ENCODE peak calls at places on chromosome 1, in seven cellular contexts. I, O, V, Q, C, Z and J are unnamed samples.

GRCh38 chr1:212967767-212968166 is 17.4 kb downstream of the VASH2 start:
- DNase-seq in I (no peak), Q (no peak), V (peak; percentile 27), Z (peak; percentile 10), O (peak; percentile 60), C (no peak), J (no peak)

GRCh38 chr1:199336745-199337640 is 690.5 kb upstream of the NR5A2 start:
- DNase-seq in Q (peak; percentile 56), O (no peak), I (no peak), Z (no peak), V (no peak), C (no peak), J (no peak)

GRCh38 chr1:31712625-31713024 is 8.8 kb upstream of the COL16A1 start:
- DNase-seq in Z (no peak), Q (peak; percentile 87), V (no peak), I (peak; percentile 79), O (peak; percentile 97), C (peak; percentile 73), J (no peak)

GRCh38 chr1:230909974-230910754 is 41.8 kb upstream of the C1orf198 start:
- DNase-seq in I (no peak), C (peak; percentile 73), Z (no peak), Q (peak; percentile 87), V (no peak), O (no peak), J (no peak)

GRCh38 chr1:169235568-169235967 is 129.1 kb downstream of the ATP1B1 start:
- DNase-seq in C (no peak), Q (no peak), I (no peak), Z (no peak), O (no peak), V (no peak), J (no peak)

GRCh38 chr1:245901037-245901436 is 606.0 kb downstream of the SMYD3 start:
- DNase-seq in C (no peak), I (no peak), O (no peak), Q (no peak), V (no peak), Z (no peak), J (no peak)

GRCh38 chr1:111976332-111976731 is 13.1 kb downstream of the KCND3 start:
- DNase-seq in V (no peak), Q (no peak), I (no peak), Z (peak; percentile 39), O (no peak), C (no peak), J (no peak)

GRCh38 chr1:206110161-206110560 is 7.0 kb downstream of the AVPR1B start:
- DNase-seq in O (no peak), Z (no peak), Q (no peak), V (no peak), C (no peak), I (no peak), J (peak; percentile 58)

GRCh38 chr1:34858901-34859441 is 578 bp downstream of the SMIM12 start:
- DNase-seq in C (no peak), Z (no peak), I (peak; percentile 76), V (peak; percentile 54), O (peak; percentile 34), Q (peak; percentile 74), J (no peak)

GRCh38 chr1:206067486-206068302 is 14.7 kb downstream of the RHEX start:
- DNase-seq in I (no peak), Z (no peak), Q (no peak), V (peak; percentile 12), O (no peak), C (no peak), J (no peak)

GRCh38 chr1:42682739-42683529 is 716 bp downstream of the YBX1 start:
- DNase-seq in O (peak; percentile 71), I (peak; percentile 77), Q (peak; percentile 83), V (peak; percentile 87), Z (peak; percentile 69), C (peak; percentile 82), J (peak; percentile 92)

GRCh38 chr1:153355445-153356071 is 2.1 kb upstream of the S100A9 start:
- DNase-seq in O (peak; percentile 49), Z (peak; percentile 71), V (peak; percentile 70), Q (peak; percentile 73), I (peak; percentile 66), C (peak; percentile 53), J (peak; percentile 87)

GRCh38 chr1:5993553-5994510 is 1.6 kb upstream of the NPHP4 start:
- DNase-seq in Q (no peak), O (no peak), V (peak; percentile 61), I (no peak), Z (peak; percentile 6), C (no peak), J (peak; percentile 63)

GRCh38 chr1:87226341-87226760 is 102.3 kb upstream of the LMO4 start:
- DNase-seq in I (peak; percentile 66), C (peak; percentile 66), V (no peak), O (peak; percentile 100), Q (peak; percentile 75), Z (peak; percentile 99), J (peak; percentile 70)

GRCh38 chr1:245858683-245859509 is 648.2 kb downstream of the SMYD3 start:
- DNase-seq in Q (no peak), I (no peak), C (no peak), Z (no peak), O (peak; percentile 63), V (no peak), J (no peak)

GRCh38 chr1:216499581-216500272 is 76.5 kb upstream of the USH2A start:
- DNase-seq in O (no peak), C (no peak), V (no peak), Q (no peak), Z (no peak), I (no peak), J (no peak)

GRCh38 chr1:198651685-198652400 is 13.0 kb downstream of the PTPRC start:
- DNase-seq in O (no peak), Z (no peak), Q (no peak), I (no peak), C (no peak), V (peak; percentile 55), J (no peak)

GRCh38 chr1:161119379-161120061 is 1.6 kb downstream of the NIT1 start:
- DNase-seq in C (no peak), Z (peak; percentile 87), O (peak; percentile 80), V (peak; percentile 81), I (peak; percentile 81), Q (no peak), J (no peak)

GRCh38 chr1:210627740-210628139 is 299.0 kb downstream of the HHAT start:
- DNase-seq in O (peak; percentile 8), Q (no peak), C (no peak), V (no peak), I (no peak), Z (no peak), J (no peak)

GRCh38 chr1:112674986-112675727 is 698 bp downstream of the MOV10 start:
- DNase-seq in Z (peak; percentile 17), I (peak; percentile 55), C (no peak), V (peak; percentile 32), Q (peak; percentile 76), O (no peak), J (peak; percentile 86)

GRCh38 chr1:18602533-18603211 is 28.0 kb upstream of the PAX7 start:
- DNase-seq in Z (no peak), Q (no peak), V (peak; percentile 4), I (no peak), O (no peak), C (no peak), J (no peak)

GRCh38 chr1:18603212-18603852 is 27.3 kb upstream of the PAX7 start:
- DNase-seq in Q (no peak), Z (no peak), O (no peak), I (no peak), V (no peak), C (no peak), J (no peak)

GRCh38 chr1:18599704-18600103 is 30.9 kb upstream of the PAX7 start:
- DNase-seq in Z (no peak), C (no peak), O (no peak), I (no peak), V (no peak), Q (no peak), J (no peak)

GRCh38 chr1:18597159-18598042 is 33.2 kb upstream of the PAX7 start:
- DNase-seq in I (peak; percentile 71), V (peak; percentile 24), O (peak; percentile 21), Z (peak; percentile 21), C (peak; percentile 67), Q (no peak), J (peak; percentile 76)

GRCh38 chr1:18599096-18599495 is 31.6 kb upstream of the PAX7 start:
- DNase-seq in Z (no peak), O (no peak), I (no peak), V (no peak), Q (no peak), C (no peak), J (no peak)
- H3K27ac ChIP-seq in Z (no peak overlapping the region), O (no peak overlapping the region), I (no peak overlapping the region), V (no peak overlapping the region), Q (no peak overlapping the region), C (no peak overlapping the region), J (no peak overlapping the region)

GRCh38 chr1:23356451-23356850 is 12.4 kb upstream of the HNRNPR start:
- DNase-seq in C (no peak), Q (no peak), O (no peak), V (no peak), I (no peak), Z (no peak), J (no peak)
- H3K27me3 ChIP-seq in C (no peaks in the 10 kb centered on the region), Q (no peaks in the 10 kb centered on the region), O (no peaks in the 10 kb centered on the region), V (no peaks in the 10 kb centered on the region), I (no peaks in the 10 kb centered on the region), Z (no peaks in the 10 kb centered on the region), J (no peaks in the 10 kb centered on the region)

GRCh38 chr1:108847464-108847863 is 9.4 kb downstream of the AKNAD1 start:
- DNase-seq in Q (no peak), Z (no peak), V (no peak), C (no peak), I (no peak), O (no peak), J (no peak)
- H3K27ac ChIP-seq in Q (no peak overlapping the region), Z (no peak overlapping the region), V (no peak overlapping the region), C (no peak overlapping the region), I (no peak overlapping the region), O (no peak overlapping the region), J (no peak overlapping the region)

DNA sequence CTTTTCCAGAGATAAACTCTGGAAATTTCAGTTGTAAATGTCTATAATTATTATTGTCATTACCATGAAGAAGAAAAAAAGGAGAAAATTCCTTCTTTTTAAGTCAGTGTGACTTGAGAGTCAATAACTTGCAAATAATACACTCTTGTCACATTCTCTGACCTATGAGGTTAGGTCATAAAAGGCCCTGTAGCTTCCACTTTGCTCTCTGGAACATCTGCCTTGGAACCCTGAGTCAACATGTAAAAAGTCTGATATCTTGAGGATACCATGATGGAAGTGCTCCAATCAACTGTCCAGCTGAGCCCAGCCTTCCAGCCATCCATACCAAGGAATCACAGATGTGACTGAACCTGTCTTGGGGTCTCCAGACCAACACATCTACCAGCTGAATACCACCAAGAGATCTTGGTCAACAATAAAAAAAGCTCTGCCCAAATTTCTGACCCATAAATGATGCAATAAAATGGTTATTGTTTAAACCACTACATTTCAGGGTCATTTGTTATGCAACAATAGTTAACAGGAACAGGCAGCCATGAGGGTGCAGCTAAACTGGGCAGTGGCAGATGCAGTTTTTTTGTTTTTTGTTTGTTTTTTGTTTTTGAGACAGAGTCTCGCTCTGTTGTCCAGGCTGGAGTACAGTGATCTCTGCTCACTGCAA is 10.3 kb downstream of the DMRTA2 start:
- DNase-seq in Z (no peak), V (no peak), I (no peak), C (no peak), O (no peak), Q (no peak), J (no peak)
- H3K27me3 ChIP-seq in Z (peaks cover 38% of the 10 kb centered on the region), V (peaks cover 22% of the 10 kb centered on the region), I (peaks cover 37% of the 10 kb centered on the region), C (peaks cover 27% of the 10 kb centered on the region), O (peaks cover 48% of the 10 kb centered on the region), Q (peaks cover 51% of the 10 kb centered on the region), J (peaks cover 47% of the 10 kb centered on the region)

GRCh38 chr1:226706664-226707063 is 32.4 kb downstream of the ITPKB start:
- DNase-seq in Q (no peak), C (no peak), I (no peak), Z (no peak), O (no peak), V (no peak), J (no peak)
- H3K27ac ChIP-seq in Q (no peak overlapping the region), C (no peak overlapping the region), I (no peak overlapping the region), Z (no peak overlapping the region), O (no peak overlapping the region), V (no peak overlapping the region), J (no peak overlapping the region)

GRCh38 chr1:4056422-4056821 is 156.3 kb upstream of the C1orf174 start:
- DNase-seq in I (no peak), V (no peak), C (no peak), Z (no peak), O (no peak), Q (no peak), J (no peak)
- H3K27me3 ChIP-seq in I (no peaks in the 10 kb centered on the region), V (no peaks in the 10 kb centered on the region), C (no peaks in the 10 kb centered on the region), Z (no peaks in the 10 kb centered on the region), O (no peaks in the 10 kb centered on the region), Q (peaks cover 33% of the 10 kb centered on the region), J (no peaks in the 10 kb centered on the region)